ENCODE peak calls at places on chromosomes 16 and 17, in ten cellular contexts. M is SK-N-DZ; K is activated effector memory CD4-positive, alpha-beta T cell treated with Interleukin-2 at 50 U/mL for 16 hours; R is stimulated activated CD8-positive, alpha-beta memory T cell treated with anti-CD3 and anti-CD28 coated beads, Interleukin-7, amount 100 ng/mL, for 1 hour; X is EL; B is uterus; I is HT-29; W is adrenal gland; E is glomerular endothelial cell; J is germinal center. Q is an unnamed sample.
A peak's percentile ranks its signal among the peaks of the same experiment; 100 is the strongest.

GRCh38 chr17:16491131-16491702 is 776 bp downstream of the LRRC75A start:
- DNase-seq in M (no peak), K (no peak), R (no peak), X (peak; percentile 24), B (no peak), I (no peak), W (no peak), E (no peak), J (peak; percentile 21), Q (no peak)

GRCh38 chr16:64910351-64910750 is 211.5 kb downstream of the CDH11 start:
- DNase-seq in M (peak; percentile 84), K (no peak), R (no peak), X (peak; percentile 72), B (peak; percentile 22), I (no peak), W (peak; percentile 61), E (no peak), J (no peak), Q (no peak)

GRCh38 chr17:66548659-66549311 is 246.4 kb downstream of the PRKCA start:
- DNase-seq in M (no peak), K (no peak), R (no peak), X (peak; percentile 50), B (no peak), I (no peak), W (no peak), E (no peak), J (no peak), Q (no peak)

GRCh38 chr16:53130193-53131049 is 75.6 kb downstream of the CHD9 start:
- DNase-seq in M (peak; percentile 94), K (peak; percentile 90), R (peak; percentile 90), X (peak; percentile 94), B (peak; percentile 95), I (peak; percentile 89), W (peak; percentile 98), E (no peak), J (peak; percentile 100), Q (peak; percentile 92)

GRCh38 chr16:68936729-68937631 is 93.6 kb downstream of the TANGO6 start:
- DNase-seq in M (no peak), K (no peak), R (no peak), X (peak; percentile 29), B (no peak), I (no peak), W (no peak), E (no peak), J (no peak), Q (peak; percentile 11)

GRCh38 chr16:90018297-90019200 is 707 bp downstream of the DBNDD1 start:
- DNase-seq in M (peak; percentile 39), K (no peak), R (no peak), X (peak; percentile 14), B (no peak), I (peak; percentile 25), W (no peak), E (no peak), J (no peak), Q (peak; percentile 19)

GRCh38 chr16:28189237-28189636 is 22.5 kb downstream of the XPO6 start:
- DNase-seq in M (no peak), K (no peak), R (no peak), X (peak; percentile 54), B (no peak), I (no peak), W (no peak), E (no peak), J (no peak), Q (no peak)

GRCh38 chr16:75483222-75483621 is 12.0 kb downstream of the CHST6 start:
- DNase-seq in M (no peak), K (no peak), R (no peak), X (no peak), B (no peak), I (peak; percentile 73), W (no peak), E (no peak), J (no peak), Q (no peak)

GRCh38 chr16:55655709-55656694 is at the start of gene SLC6A2:
- DNase-seq in M (peak; percentile 94), K (no peak), R (no peak), X (no peak), B (no peak), I (no peak), W (peak; percentile 88), E (no peak), J (no peak), Q (no peak)

GRCh38 chr17:51491416-51491815 is 231.1 kb downstream of the UTP18 start:
- DNase-seq in M (no peak), K (no peak), R (no peak), X (no peak), B (no peak), I (no peak), W (no peak), E (no peak), J (no peak), Q (no peak)

GRCh38 chr16:68013440-68013839 is 2.3 kb downstream of the DPEP2NB start:
- DNase-seq in M (no peak), K (no peak), R (no peak), X (no peak), B (no peak), I (no peak), W (no peak), E (no peak), J (no peak), Q (no peak)

GRCh38 chr17:49645654-49646053 is 32.2 kb downstream of the SPOP start:
- DNase-seq in M (no peak), K (no peak), R (no peak), X (no peak), B (no peak), I (no peak), W (no peak), E (no peak), J (no peak), Q (no peak)

GRCh38 chr17:67125417-67125816 is 81.1 kb downstream of the CACNG1 start:
- DNase-seq in M (peak; percentile 95), K (no peak), R (no peak), X (no peak), B (no peak), I (no peak), W (no peak), E (no peak), J (no peak), Q (no peak)

GRCh38 chr16:23280483-23280967 is 21.6 kb upstream of the SCNN1B start:
- DNase-seq in M (no peak), K (no peak), R (no peak), X (peak; percentile 10), B (no peak), I (no peak), W (no peak), E (no peak), J (no peak), Q (no peak)

GRCh38 chr16:15975172-15975571 is 25.8 kb downstream of the ABCC1 start:
- DNase-seq in M (no peak), K (no peak), R (no peak), X (no peak), B (no peak), I (no peak), W (no peak), E (no peak), J (no peak), Q (no peak)

GRCh38 chr16:10949424-10949970 is 5.1 kb downstream of the CLEC16A start:
- DNase-seq in M (no peak), K (no peak), R (no peak), X (peak; percentile 79), B (no peak), I (no peak), W (no peak), E (no peak), J (peak; percentile 84), Q (no peak)

Q was measured in NCI-H345.